ENCODE peak calls at places on chromosomes 13 and 19, in nine cellular contexts. W, F, H, T, B, O, Q, N and G are unnamed samples.

GRCh38 chr13:27117158-27117557 is 54.5 kb downstream of the USP12 start:
- DNase-seq in N (peak), B (no peak), F (no peak), O (no peak), H (no peak), T (no peak), W (no peak), Q (no peak), G (no peak)

GRCh38 chr19:5621945-5622464 is 571 bp downstream of the SAFB2 start:
- DNase-seq in N (no peak), Q (peak), O (no peak), F (no peak), T (no peak), W (no peak), B (no peak), H (peak), G (no peak)

GRCh38 chr13:90362718-90363117 is 984.8 kb upstream of the MIR17HG start:
- DNase-seq in W (no peak), Q (no peak), T (no peak), O (no peak), H (no peak), B (no peak), N (peak), F (no peak), G (no peak)

GRCh38 chr13:73820285-73820684 is 313.9 kb downstream of the KLF12 start:
- DNase-seq in O (no peak), H (no peak), F (no peak), N (no peak), W (no peak), B (no peak), T (no peak), Q (no peak), G (no peak)

GRCh38 chr19:3725121-3725520 is 16.9 kb downstream of the TJP3 start:
- DNase-seq in O (no peak), F (no peak), B (no peak), T (no peak), N (no peak), Q (no peak), H (peak), W (no peak), G (peak)

GRCh38 chr19:7153008-7153407 is 83.5 kb downstream of the ZNF557 start:
- DNase-seq in B (no peak), T (no peak), Q (no peak), N (no peak), W (no peak), F (no peak), O (no peak), H (no peak), G (no peak)

GRCh38 chr19:37954421-37954874 is 47.4 kb downstream of the SIPA1L3 start:
- DNase-seq in H (peak), N (no peak), Q (no peak), B (peak), W (no peak), F (no peak), O (no peak), T (no peak), G (no peak)

GRCh38 chr19:11418518-11419506 is at the start of gene RGL3:
- DNase-seq in O (no peak), B (no peak), W (no peak), H (no peak), N (peak), T (no peak), Q (peak), F (no peak), G (peak)

GRCh38 chr19:45322311-45322710 is 364 bp downstream of the CKM start:
- DNase-seq in N (no peak), B (no peak), H (no peak), O (no peak), F (no peak), Q (no peak), W (no peak), T (no peak), G (no peak)

GRCh38 chr19:49272204-49272603 is 52.8 kb downstream of the SLC6A16 start:
- DNase-seq in H (no peak), N (peak), O (no peak), B (no peak), T (no peak), W (no peak), Q (no peak), F (no peak), G (no peak)

GRCh38 chr19:27672309-27673047 is 1540.5 kb downstream of the UQCRFS1 start:
- DNase-seq in B (no peak), W (no peak), O (no peak), N (no peak), F (no peak), Q (no peak), H (no peak), T (peak), G (no peak)

GRCh38 chr19:1183543-1184172 is 9.6 kb upstream of the SBNO2 start:
- DNase-seq in O (no peak), T (no peak), W (no peak), N (peak), H (peak), Q (no peak), B (peak), F (no peak), G (no peak)

GRCh38 chr13:67235265-67235664 is 5.1 kb upstream of the PCDH9 start:
- DNase-seq in F (no peak), Q (no peak), N (no peak), T (no peak), O (no peak), B (no peak), H (no peak), W (no peak), G (no peak)

GRCh38 chr19:48041877-48042580 is 1.9 kb downstream of the CABP5 start:
- DNase-seq in F (no peak), T (no peak), Q (no peak), O (no peak), B (no peak), W (no peak), H (no peak), N (no peak), G (no peak)

GRCh38 chr19:42135836-42136235 is 3.6 kb upstream of the POU2F2 start:
- DNase-seq in O (no peak), Q (no peak), T (no peak), H (no peak), F (no peak), B (no peak), W (no peak), N (no peak), G (no peak)

GRCh38 chr19:31418692-31419430 is 69.6 kb upstream of the TSHZ3 start:
- DNase-seq in O (no peak), N (no peak), B (no peak), H (no peak), W (no peak), F (no peak), T (no peak), Q (no peak), G (no peak)

GRCh38 chr13:38898481-38898880 is 92.2 kb downstream of the STOML3 start:
- DNase-seq in H (no peak), W (no peak), F (no peak), T (no peak), O (no peak), Q (no peak), B (no peak), N (no peak), G (no peak)

GRCh38 chr13:60164490-60164889 is 762 bp upstream of the DIAPH3 start:
- DNase-seq in Q (no peak), B (peak), H (peak), O (no peak), F (no peak), N (peak), W (no peak), T (no peak), G (no peak)

GRCh38 chr13:102090532-102090931 is 311.3 kb downstream of the FGF14 start:
- DNase-seq in T (no peak), B (no peak), O (no peak), W (no peak), N (no peak), F (no peak), Q (no peak), H (no peak), G (no peak)

GRCh38 chr13:111177081-111177711 is 62.1 kb downstream of the ARHGEF7 start:
- DNase-seq in B (peak), O (no peak), W (no peak), Q (peak), H (peak), T (peak), N (peak), F (peak), G (peak)